ENCODE peak calls at places on chromosome 5, in nine cellular contexts. U is A549, M is suprapubic skin, E is GM23248, I is Caco-2, O is MM.1S, H is sigmoid colon, B is adipocyte, Q is fibroblast of lung. P is an unnamed sample. For H3K4me1, the result is how much of the 10 kb centered on the place peaks cover.

GRCh38 chr5:45454114-45454513 is 242.1 kb downstream of the HCN1 start:
- DNase-seq in U (peak), M (no peak), E (peak), I (peak), O (no peak), H (no peak), B (peak), Q (peak), P (no peak)

GRCh38 chr5:59768204-59769040 is 125.1 kb downstream of the PDE4D start:
- DNase-seq in U (peak), M (peak), E (peak), I (peak), O (no peak), H (peak), B (peak), Q (peak), P (peak)

GRCh38 chr5:80090884-80091166 is 55.7 kb downstream of the THBS4 start:
- DNase-seq in U (no peak), M (no peak), E (no peak), I (no peak), O (no peak), H (no peak), B (no peak), Q (no peak), P (no peak)

GRCh38 chr5:128213340-128213739 is 129.8 kb downstream of the SLC12A2 start:
- DNase-seq in U (peak), M (no peak), E (peak), I (peak), O (peak), H (no peak), B (peak), Q (peak), P (peak)

GRCh38 chr5:68593211-68593701 is 377.7 kb downstream of the PIK3R1 start:
- DNase-seq in U (no peak), M (no peak), E (no peak), I (no peak), O (no peak), H (no peak), B (peak), Q (no peak), P (no peak)

GRCh38 chr5:115375922-115376321 is 79.5 kb upstream of the CCDC112 start:
- DNase-seq in U (no peak), M (no peak), E (no peak), I (no peak), O (peak), H (no peak), B (no peak), Q (no peak), P (no peak)

GRCh38 chr5:172777381-172778222 is 6.6 kb upstream of the DUSP1 start:
- DNase-seq in U (peak), M (peak), E (peak), I (peak), O (peak), H (peak), B (peak), Q (peak), P (peak)

GRCh38 chr5:7801898-7802614 is 48.9 kb downstream of the CFAP90 start:
- DNase-seq in U (no peak), M (peak), E (peak), I (no peak), O (no peak), H (no peak), B (no peak), Q (no peak), P (no peak)

GRCh38 chr5:138542120-138542955 is 698 bp downstream of the ETF1 start:
- DNase-seq in U (no peak), M (no peak), E (peak), I (no peak), O (no peak), H (peak), B (peak), Q (peak), P (no peak)

GRCh38 chr5:135322271-135322670 is 76.8 kb downstream of the MACROH2A1 start:
- DNase-seq in U (no peak), M (no peak), E (no peak), I (no peak), O (no peak), H (no peak), B (no peak), Q (no peak), P (no peak)

GRCh38 chr5:82416506-82416905 is 138.4 kb upstream of the RPS23 start:
- DNase-seq in U (no peak), M (no peak), E (no peak), I (no peak), O (no peak), H (no peak), B (no peak), Q (peak), P (no peak)

GRCh38 chr5:170251462-170251861 is 18.7 kb downstream of the C5orf58 start:
- DNase-seq in U (no peak), M (no peak), E (no peak), I (no peak), O (no peak), H (no peak), B (no peak), Q (no peak), P (no peak)

GRCh38 chr5:169095410-169095772 is 205.5 kb downstream of the SLIT3 start:
- DNase-seq in U (peak), M (no peak), E (no peak), I (no peak), O (no peak), H (no peak), B (no peak), Q (no peak), P (no peak)

GRCh38 chr5:981466-981865 is 27.1 kb upstream of the NKD2 start:
- DNase-seq in U (no peak), M (no peak), E (no peak), I (no peak), O (no peak), H (peak), B (no peak), Q (no peak), P (no peak)

GRCh38 chr5:159459132-159459627 is 128.9 kb upstream of the IL12B start:
- DNase-seq in U (no peak), M (no peak), E (no peak), I (no peak), O (peak), H (no peak), B (no peak), Q (no peak), P (no peak)

GRCh38 chr5:138148811-138149210 is 9.6 kb upstream of the NME5 start:
- DNase-seq in U (peak), M (no peak), E (peak), I (no peak), O (no peak), H (no peak), B (peak), Q (peak), P (no peak)

GRCh38 chr5:3740546-3741371 is 145.1 kb downstream of the IRX1 start:
- DNase-seq in U (peak), M (no peak), E (no peak), I (no peak), O (no peak), H (no peak), B (no peak), Q (peak), P (no peak)

GRCh38 chr5:154844800-154845199 is 5.6 kb downstream of the FAXDC2 start:
- DNase-seq in U (no peak), M (no peak), E (no peak), I (no peak), O (no peak), H (no peak), B (no peak), Q (no peak), P (no peak)

GRCh38 chr5:111278824-111279504 is 54.8 kb downstream of the CAMK4 start:
- DNase-seq in U (peak), M (peak), E (peak), I (peak), O (peak), H (no peak), B (peak), Q (peak), P (peak)

GRCh38 chr5:142825378-142826089 is 55.4 kb downstream of the ARHGAP26 start:
- DNase-seq in U (peak), M (no peak), E (no peak), I (no peak), O (no peak), H (no peak), B (no peak), Q (no peak), P (no peak)

GRCh38 chr5:134534726-134535110 is 9.2 kb downstream of the JADE2 start:
- DNase-seq in U (no peak), M (no peak), E (no peak), I (no peak), O (no peak), H (no peak), B (no peak), Q (no peak), P (no peak)

GRCh38 chr5:10355071-10355889 is 1.8 kb downstream of the MARCHF6 start:
- DNase-seq in U (no peak), M (no peak), E (peak), I (no peak), O (peak), H (no peak), B (peak), Q (peak), P (no peak)

GRCh38 chr5:109692852-109693251 is 3.1 kb downstream of the MAN2A1 start:
- DNase-seq in U (no peak), M (no peak), E (no peak), I (no peak), O (peak), H (no peak), B (no peak), Q (no peak), P (peak)

GRCh38 chr5:168940712-168941111 is 360.2 kb downstream of the SLIT3 start:
- DNase-seq in U (no peak), M (no peak), E (no peak), I (no peak), O (no peak), H (no peak), B (no peak), Q (no peak), P (no peak)

GRCh38 chr5:9924614-9925013 is 294.5 kb upstream of the TAS2R1 start:
- DNase-seq in U (peak), M (no peak), E (peak), I (no peak), O (peak), H (no peak), B (peak), Q (peak), P (no peak)

GRCh38 chr5:96687812-96688453 is 25.8 kb downstream of the CAST start:
- DNase-seq in U (peak), M (no peak), E (peak), I (peak), O (peak), H (no peak), B (peak), Q (peak), P (no peak)

GRCh38 chr5:58502032-58502431 is 10.8 kb downstream of the GAPT start:
- DNase-seq in U (no peak), M (no peak), E (no peak), I (peak), O (no peak), H (no peak), B (no peak), Q (no peak), P (no peak)

GRCh38 chr5:136039202-136039601 is 10.4 kb downstream of the TGFBI start:
- DNase-seq in U (no peak), M (no peak), E (peak), I (no peak), O (no peak), H (no peak), B (no peak), Q (no peak), P (no peak)

GRCh38 chr5:55154893-55155292 is 5.1 kb upstream of the GPX8 start:
- DNase-seq in U (no peak), M (no peak), E (peak), I (no peak), O (no peak), H (no peak), B (peak), Q (peak), P (no peak)

GRCh38 chr5:59380350-59380951 is 513.1 kb downstream of the PDE4D start:
- DNase-seq in U (peak), M (no peak), E (peak), I (peak), O (peak), H (no peak), B (peak), Q (peak), P (peak)

GRCh38 chr5:174520420-174521396 is 203.7 kb upstream of the MSX2 start:
- DNase-seq in U (no peak), M (no peak), E (no peak), I (peak), O (no peak), H (no peak), B (no peak), Q (peak), P (no peak)

GRCh38 chr5:172411423-172412111 is 42.8 kb downstream of the SH3PXD2B start:
- DNase-seq in U (no peak), M (no peak), E (peak), I (no peak), O (no peak), H (no peak), B (peak), Q (peak), P (no peak)

GRCh38 chr5:160462167-160462566 is 40.5 kb downstream of the PTTG1 start:
- DNase-seq in U (no peak), M (no peak), E (no peak), I (no peak), O (no peak), H (no peak), B (no peak), Q (no peak), P (no peak)
- H3K4me1 ChIP-seq in U (under half), M (under half), E (under half), I (under half), O (under half), H (under half), B (under half), Q (under half), P (under half)

GRCh38 chr5:149239917-149240316 is 31.7 kb upstream of the AFAP1L1 start:
- DNase-seq in U (no peak), M (no peak), E (no peak), I (no peak), O (no peak), H (no peak), B (no peak), Q (no peak), P (no peak)
- H3K4me3 ChIP-seq in U (no peak), M (no peak), E (no peak), I (no peak), O (no peak), H (no peak), B (no peak), Q (no peak), P (no peak)

DNA sequence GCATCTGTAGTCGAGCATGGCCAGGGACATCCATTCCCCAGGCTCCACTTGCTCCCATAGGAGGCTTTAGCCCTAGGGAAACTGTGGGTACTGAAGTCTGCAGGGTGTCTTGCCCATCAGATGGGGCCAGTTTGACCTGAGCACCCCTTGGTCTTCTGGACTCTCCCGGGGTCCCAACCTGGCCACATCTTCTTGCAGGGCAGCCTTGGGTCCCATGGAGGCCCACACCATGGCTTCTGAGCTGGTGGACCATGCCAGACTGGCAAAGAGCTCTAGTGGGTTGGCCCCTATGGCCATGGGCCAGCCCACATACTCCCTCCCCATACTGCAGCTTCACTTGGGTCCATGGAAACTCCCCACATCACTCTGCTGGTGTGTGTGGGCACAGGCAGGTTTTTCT is 154.4 kb upstream of the PRLR start:
- DNase-seq in U (no peak), M (no peak), E (no peak), I (no peak), O (no peak), H (no peak), B (no peak), Q (no peak), P (no peak)
- H3K4me1 ChIP-seq in U (under half), M (under half), E (under half), I (under half), O (under half), H (under half), B (under half), Q (under half), P (under half)

DNA sequence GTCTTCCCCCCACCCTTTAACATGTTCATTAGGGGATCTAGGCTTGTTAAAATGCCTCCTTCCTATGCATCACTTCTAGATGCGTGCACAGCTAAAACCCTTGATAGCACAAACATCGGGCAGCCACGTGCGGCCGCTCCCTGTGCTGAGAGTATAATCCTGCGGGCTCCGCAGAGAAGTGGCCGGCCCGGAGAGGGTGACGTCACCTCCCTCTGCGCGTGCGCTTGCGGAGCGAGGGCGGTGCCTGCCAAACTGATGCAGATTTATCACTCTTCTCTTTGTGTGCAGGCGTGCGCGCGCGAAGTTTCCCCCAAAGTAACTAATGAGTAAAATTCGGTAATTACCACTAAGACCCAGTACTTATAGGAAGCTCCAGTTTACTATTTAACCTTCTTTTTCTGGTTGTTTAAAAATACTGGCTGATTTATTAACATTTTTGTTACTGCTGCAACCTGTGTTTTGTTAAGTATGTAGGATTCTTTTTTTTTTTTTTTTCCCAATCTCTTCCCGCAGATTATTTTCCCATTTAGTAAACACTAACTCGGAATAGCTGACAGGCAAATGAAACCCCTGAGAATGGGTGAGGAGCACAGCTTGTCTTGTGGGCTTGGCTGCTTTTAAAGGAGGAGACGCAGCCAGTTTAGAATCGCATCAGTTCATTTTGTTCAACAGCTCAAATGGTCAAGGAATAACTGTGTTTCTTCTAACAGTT is 121.6 kb downstream of the TRIO start:
- DNase-seq in U (peak), M (peak), E (peak), I (peak), O (peak), H (peak), B (peak), Q (peak), P (peak)
- H3K4me3 ChIP-seq in U (peak), M (peak), E (peak), I (peak), O (peak), H (no peak), B (peak), Q (peak), P (peak)

P was measured in HAP-1.